ENCODE peak calls at places on chromosomes 7 and 10, in six cellular contexts. B is hepatocyte, S is body of pancreas, R is fibroblast of lung, X is DND-41, P is tibial artery. Y is an unnamed sample.

GRCh38 chr10:92757720-92758119 is 68.0 kb downstream of the HHEX start:
- DNase-seq in B (no peak), S (no peak), R (no peak), X (no peak), P (no peak), Y (no peak)

GRCh38 chr7:147197006-147197405 is 1080.4 kb downstream of the CNTNAP2 start:
- DNase-seq in B (no peak), S (no peak), R (no peak), X (no peak), P (no peak), Y (no peak)

GRCh38 chr7:116571552-116571951 is 46.7 kb downstream of the CAV1 start:
- DNase-seq in B (no peak), S (no peak), R (no peak), X (no peak), P (no peak), Y (no peak)

GRCh38 chr10:43689618-43689954 is 40.9 kb upstream of the ZNF32 start:
- DNase-seq in B (peak; percentile 56), S (peak; percentile 78), R (peak; percentile 70), X (no peak), P (peak; percentile 89), Y (no peak)

GRCh38 chr10:80599424-80599847 is 61.7 kb downstream of the SH2D4B start:
- DNase-seq in B (peak; percentile 74), S (no peak), R (peak; percentile 7), X (peak; percentile 39), P (no peak), Y (peak; percentile 6)

GRCh38 chr7:132877578-132877977 is 204.3 kb downstream of the CHCHD3 start:
- DNase-seq in B (no peak), S (no peak), R (no peak), X (no peak), P (no peak), Y (no peak)

GRCh38 chr10:81018898-81019890 is 481.5 kb downstream of the SH2D4B start:
- DNase-seq in B (peak; percentile 69), S (peak; percentile 15), R (peak; percentile 29), X (peak; percentile 13), P (no peak), Y (no peak)

GRCh38 chr7:80614911-80615310 is 23.5 kb upstream of the CD36 start:
- DNase-seq in B (no peak), S (no peak), R (peak; percentile 56), X (no peak), P (no peak), Y (no peak)

GRCh38 chr7:131219277-131220041 is 108.2 kb upstream of the MKLN1 start:
- DNase-seq in B (no peak), S (peak; percentile 21), R (no peak), X (no peak), P (peak; percentile 83), Y (no peak)

GRCh38 chr10:63641799-63642198 is 120.6 kb downstream of the REEP3 start:
- DNase-seq in B (no peak), S (no peak), R (no peak), X (no peak), P (no peak), Y (no peak)

GRCh38 chr10:3094565-3095168 is 27.3 kb downstream of the PFKP start:
- DNase-seq in B (no peak), S (no peak), R (peak; percentile 51), X (no peak), P (no peak), Y (no peak)

GRCh38 chr7:87234949-87235348 is 15.4 kb upstream of the TMEM243 start:
- DNase-seq in B (no peak), S (no peak), R (peak; percentile 32), X (no peak), P (no peak), Y (no peak)

GRCh38 chr10:84193846-84194423 is 402 bp upstream of the CDHR1 start:
- DNase-seq in B (no peak), S (no peak), R (no peak), X (no peak), P (no peak), Y (no peak)
- H3K27ac ChIP-seq in B (no peak overlapping the region), S (no peak overlapping the region), R (no peak overlapping the region), X (no peak overlapping the region), P (no peak overlapping the region), Y (no peak overlapping the region)

GRCh38 chr10:76035728-76036409 is 604.4 kb downstream of the LRMDA start:
- DNase-seq in B (no peak), S (no peak), R (no peak), X (no peak), P (no peak), Y (no peak)
- H3K9me3 ChIP-seq in B (peaks cover 5% of the 10 kb centered on the region), S (peaks cover 7% of the 10 kb centered on the region), R (no peaks in the 10 kb centered on the region), X (no peaks in the 10 kb centered on the region), P (no peaks in the 10 kb centered on the region), Y (no peaks in the 10 kb centered on the region)

GRCh38 chr7:37853468-37853867 is 5.1 kb downstream of the NME8 start:
- DNase-seq in B (peak; percentile 20), S (no peak), R (no peak), X (no peak), P (no peak), Y (no peak)
- TF ChIP-seq CTCF in B (peak; percentile 49), S (peak; percentile 19), R (peak; percentile 4), X (no peak), P (no peak), Y (no peak)

DNA sequence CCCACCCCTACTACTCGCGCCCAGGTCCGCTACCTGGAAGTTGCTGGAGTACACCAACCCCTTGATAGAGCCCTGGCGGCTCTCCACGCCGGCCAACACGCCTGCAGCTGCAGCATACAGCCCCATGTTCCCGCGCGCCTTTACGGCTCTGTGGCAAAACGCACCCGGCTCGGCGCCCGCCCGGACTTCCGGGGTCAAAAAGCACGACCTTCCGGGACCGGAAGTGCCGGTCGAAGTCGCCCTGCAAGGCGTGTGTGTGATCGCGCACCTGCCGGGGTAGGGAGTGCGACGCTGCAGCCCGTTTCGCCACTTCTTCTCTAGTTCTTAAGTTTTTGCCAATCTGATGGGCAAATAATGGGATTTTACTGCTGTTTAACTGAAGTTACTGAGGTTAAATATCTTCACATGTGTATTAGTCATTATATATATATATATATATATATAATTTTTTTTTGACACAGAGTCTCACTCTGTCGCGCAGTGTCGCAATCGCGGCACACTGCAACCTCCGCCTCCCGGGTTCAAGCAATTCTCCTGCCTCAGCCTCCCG is at the start of gene NSUN5:
- DNase-seq in B (peak; percentile 88), S (peak; percentile 93), R (peak; percentile 59), X (peak; percentile 94), P (peak; percentile 90), Y (peak; percentile 83)
- H3K27ac ChIP-seq in B (peak within 1 kb of the TSS; percentile 53), S (peak within 1 kb of the TSS; percentile 47), R (peak within 1 kb of the TSS; percentile 27), X (peak within 1 kb of the TSS; percentile 80), P (peak within 1 kb of the TSS; percentile 53), Y (peak within 1 kb of the TSS; percentile 11)

DNA sequence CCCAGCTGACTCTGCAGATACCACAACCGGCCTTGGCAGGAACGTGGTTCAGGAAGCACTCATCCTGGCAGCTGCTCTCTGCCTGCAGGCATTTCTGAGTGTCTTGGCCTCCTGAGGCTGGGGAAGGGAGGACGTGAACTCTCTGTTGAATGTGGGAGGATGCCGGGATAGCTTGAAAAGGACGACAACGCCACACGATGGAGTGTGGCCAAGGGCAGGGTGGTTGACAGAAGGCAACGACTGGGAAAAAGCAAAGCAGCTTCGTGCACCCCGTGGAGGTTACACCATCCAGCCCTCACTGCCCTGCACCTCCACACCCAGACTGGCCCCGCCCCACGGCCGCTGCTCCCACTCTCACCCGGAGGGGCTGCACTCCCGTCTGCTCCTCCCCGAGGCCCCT is 466.1 kb upstream of the FOXK1 start:
- DNase-seq in B (no peak), S (no peak), R (no peak), X (no peak), P (peak; percentile 46), Y (no peak)
- H3K9me3 ChIP-seq in B (no peaks in the 10 kb centered on the region), S (no peaks in the 10 kb centered on the region), R (no peaks in the 10 kb centered on the region), X (no peaks in the 10 kb centered on the region), P (no peaks in the 10 kb centered on the region), Y (no peaks in the 10 kb centered on the region)

GRCh38 chr7:1814089-1814811 is 144.2 kb downstream of the ELFN1 start:
- DNase-seq in B (no peak), S (no peak), R (no peak), X (no peak), P (peak; percentile 47), Y (no peak)

GRCh38 chr7:1813394-1814088 is 143.5 kb downstream of the ELFN1 start:
- DNase-seq in B (no peak), S (no peak), R (no peak), X (no peak), P (peak; percentile 54), Y (no peak)

GRCh38 chr7:1810961-1811849 is 141.1 kb downstream of the ELFN1 start:
- DNase-seq in B (peak; percentile 59), S (no peak), R (peak; percentile 20), X (no peak), P (peak; percentile 54), Y (no peak)

GRCh38 chr7:1811850-1812692 is 142.0 kb downstream of the ELFN1 start:
- DNase-seq in B (peak; percentile 46), S (no peak), R (no peak), X (no peak), P (peak; percentile 51), Y (no peak)

GRCh38 chr7:1812693-1813393 is 142.8 kb downstream of the ELFN1 start:
- DNase-seq in B (no peak), S (no peak), R (no peak), X (no peak), P (peak; percentile 58), Y (no peak)
- TF ChIP-seq CTCF in B (no peak), S (no peak), R (no peak), X (no peak), P (no peak), Y (no peak)

GRCh38 chr7:84548366-84549085 is 353.9 kb upstream of the SEMA3A start:
- DNase-seq in B (no peak), S (no peak), R (peak; percentile 97), X (no peak), P (no peak), Y (no peak)
- H3K27ac ChIP-seq in B (no peak overlapping the region), S (no peak overlapping the region), R (no peak overlapping the region), X (no peak overlapping the region), P (no peak overlapping the region), Y (no peak overlapping the region)

GRCh38 chr10:754914-755313 is 65.4 kb upstream of the DIP2C start:
- DNase-seq in B (no peak), S (no peak), R (no peak), X (no peak), P (no peak), Y (no peak)

GRCh38 chr10:753530-753929 is 64.1 kb upstream of the DIP2C start:
- DNase-seq in B (no peak), S (no peak), R (no peak), X (no peak), P (no peak), Y (no peak)
- H3K9me3 ChIP-seq in B (no peaks in the 10 kb centered on the region), S (no peaks in the 10 kb centered on the region), R (no peaks in the 10 kb centered on the region), X (peaks cover 5% of the 10 kb centered on the region), P (peaks cover 3% of the 10 kb centered on the region), Y (peaks cover 9% of the 10 kb centered on the region)

GRCh38 chr10:114110174-114110972 is 63.6 kb downstream of the CCDC186 start:
- DNase-seq in B (peak; percentile 37), S (no peak), R (no peak), X (no peak), P (no peak), Y (no peak)
- TF ChIP-seq CTCF in B (peak; percentile 35), S (peak; percentile 27), R (no peak), X (peak; percentile 56), P (no peak), Y (no peak)